ENCODE peak calls at places on chromosomes 2 and 18, in four cellular contexts. D is transverse colon, Y is A673, J is fibroblast of lung. T is an unnamed sample.

GRCh38 chr2:228957075-228957474 is 314.0 kb downstream of the PID1 start:
- DNase-seq in D (no peak), Y (no peak), J (no peak), T (no peak)

GRCh38 chr18:3726241-3726951 is 276.4 kb downstream of the TGIF1 start:
- DNase-seq in J (no peak), Y (no peak), D (no peak), T (no peak)

GRCh38 chr18:39274535-39274934 is 1708.9 kb upstream of the CELF4 start:
- DNase-seq in J (peak; percentile 49), Y (no peak), D (no peak), T (no peak)

GRCh38 chr18:69626643-69627242 is 226.1 kb downstream of the DOK6 start:
- DNase-seq in Y (no peak), J (no peak), D (no peak), T (no peak)

GRCh38 chr18:53375641-53376040 is 848.8 kb downstream of the MBD2 start:
- DNase-seq in Y (no peak), D (peak; percentile 7), J (no peak), T (no peak)

GRCh38 chr18:79567481-79568147 is 112.0 kb upstream of the CTDP1 start:
- DNase-seq in D (no peak), J (peak; percentile 76), Y (peak; percentile 11), T (no peak)

GRCh38 chr2:71238089-71238488 is 11.2 kb upstream of the PAIP2B start:
- DNase-seq in D (no peak), Y (no peak), J (no peak), T (no peak)

GRCh38 chr2:159755788-159756187 is 42.2 kb downstream of the CD302 start:
- DNase-seq in J (no peak), D (no peak), Y (no peak), T (no peak)

GRCh38 chr2:152635635-152636298 is 81.5 kb downstream of the PRPF40A start:
- DNase-seq in J (peak; percentile 65), Y (peak; percentile 68), D (peak; percentile 69), T (peak; percentile 52)

GRCh38 chr2:16554184-16554583 is 111.5 kb downstream of the CYRIA start:
- DNase-seq in Y (no peak), D (no peak), J (no peak), T (no peak)

GRCh38 chr2:60356346-60356745 is 197.1 kb downstream of the BCL11A start:
- DNase-seq in D (no peak), J (no peak), Y (no peak), T (no peak)

GRCh38 chr18:12253027-12253426 is 1.1 kb upstream of the CIDEA start:
- DNase-seq in Y (no peak), J (no peak), D (no peak), T (no peak)

GRCh38 chr18:12254820-12255511 is 805 bp downstream of the CIDEA start:
- DNase-seq in J (no peak), Y (no peak), D (no peak), T (no peak)

GRCh38 chr18:12255626-12256026 is 1.5 kb downstream of the CIDEA start:
- DNase-seq in D (no peak), Y (no peak), J (peak; percentile 13), T (no peak)

GRCh38 chr18:12253517-12254136 is 534 bp upstream of the CIDEA start:
- DNase-seq in J (no peak), Y (no peak), D (no peak), T (no peak)

GRCh38 chr18:12254137-12254819 is at the start of gene CIDEA:
- DNase-seq in Y (peak; percentile 58), J (no peak), D (no peak), T (no peak)
- H3K27me3 ChIP-seq in Y (peaks cover 47% of the 10 kb centered on the region), J (peaks cover 25% of the 10 kb centered on the region), D (peaks cover 37% of the 10 kb centered on the region), T (no peaks in the 10 kb centered on the region)

GRCh38 chr2:100413586-100413985 is 3.9 kb downstream of the CHST10 start:
- DNase-seq in D (no peak), Y (no peak), J (no peak), T (no peak)

GRCh38 chr2:100409975-100410647 is 7.4 kb downstream of the CHST10 start:
- DNase-seq in D (no peak), J (no peak), Y (no peak), T (no peak)

GRCh38 chr2:100409461-100409860 is 8.0 kb downstream of the CHST10 start:
- DNase-seq in J (no peak), D (no peak), Y (no peak), T (no peak)

GRCh38 chr2:100412866-100413265 is 4.6 kb downstream of the CHST10 start:
- DNase-seq in D (no peak), J (no peak), Y (no peak), T (no peak)

GRCh38 chr2:100411841-100412292 is 5.6 kb downstream of the CHST10 start:
- DNase-seq in Y (no peak), D (no peak), J (no peak), T (no peak)
- H3K4me1 ChIP-seq in Y (peaks cover 6% of the 10 kb centered on the region), D (peaks cover 6% of the 10 kb centered on the region), J (no peaks in the 10 kb centered on the region), T (peaks cover 4% of the 10 kb centered on the region)

GRCh38 chr2:134360750-134361487 is 107.0 kb downstream of the MGAT5 start:
- DNase-seq in D (no peak), Y (no peak), J (peak; percentile 25), T (no peak)
- H3K4me3 ChIP-seq in D (no peak overlapping the region), Y (no peak overlapping the region), J (no peak overlapping the region), T (no peak overlapping the region)

GRCh38 chr2:170822885-170823799 is 6.5 kb downstream of the GAD1 start:
- DNase-seq in D (no peak), J (no peak), Y (no peak), T (no peak)

GRCh38 chr2:170822292-170822884 is 5.7 kb downstream of the GAD1 start:
- DNase-seq in J (no peak), D (no peak), Y (peak; percentile 49), T (no peak)

GRCh38 chr2:170821631-170822291 is 5.1 kb downstream of the GAD1 start:
- DNase-seq in Y (no peak), J (no peak), D (no peak), T (no peak)

GRCh38 chr2:170823800-170824153 is 7.1 kb downstream of the GAD1 start:
- DNase-seq in D (no peak), Y (no peak), J (no peak), T (no peak)

DNA sequence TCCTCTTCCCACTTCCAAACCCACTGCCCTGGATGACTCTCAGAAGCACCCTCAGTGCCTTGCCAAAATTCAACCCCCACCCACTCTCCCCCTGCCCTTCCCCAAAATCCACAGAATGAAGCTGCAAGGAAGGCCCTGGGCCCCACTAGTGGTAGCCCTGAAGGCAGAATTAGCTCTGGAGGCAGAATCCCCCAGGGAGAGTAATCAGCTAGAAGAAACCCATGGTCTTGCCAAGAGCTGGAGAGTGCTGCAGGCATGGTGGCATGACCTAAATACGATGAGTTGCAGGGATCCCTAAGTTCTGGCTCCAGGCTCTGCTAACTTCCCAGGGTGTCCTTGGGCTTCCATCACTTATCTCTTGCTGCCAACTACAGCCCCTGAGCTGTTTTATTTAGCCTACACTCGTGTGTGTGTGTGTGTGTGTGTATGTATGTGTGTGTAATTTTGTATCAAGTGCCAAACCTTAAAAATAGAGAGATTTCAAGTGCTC is 7.9 kb downstream of the GAD1 start:
- DNase-seq in Y (peak; percentile 32), J (no peak), D (no peak), T (no peak)
- H3K27me3 ChIP-seq in Y (peaks cover 76% of the 10 kb centered on the region), J (peaks cover 62% of the 10 kb centered on the region), D (peaks cover 89% of the 10 kb centered on the region), T (no peaks in the 10 kb centered on the region)

GRCh38 chr2:42229949-42230348 is 60.8 kb downstream of the EML4 start:
- DNase-seq in J (no peak), D (no peak), Y (no peak), T (no peak)
- H3K4me1 ChIP-seq in J (peaks cover 2% of the 10 kb centered on the region), D (no peaks in the 10 kb centered on the region), Y (peaks cover 28% of the 10 kb centered on the region), T (peaks cover 6% of the 10 kb centered on the region)

DNA sequence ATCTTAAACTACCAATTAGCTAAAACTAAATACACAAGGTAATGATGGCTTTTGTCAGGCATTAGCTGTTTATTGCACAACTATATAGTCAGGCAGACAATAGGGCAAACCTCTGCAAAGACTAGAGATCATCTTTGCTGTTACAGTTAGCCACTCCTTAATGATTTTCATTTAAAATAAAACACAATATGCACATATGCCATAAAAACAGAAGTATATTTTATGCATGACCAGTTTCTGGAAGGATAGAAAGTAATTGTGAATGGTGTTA is 102.0 kb downstream of the CHN1 start:
- DNase-seq in D (no peak), J (no peak), Y (no peak), T (no peak)
- H3K4me3 ChIP-seq in D (no peak overlapping the region), J (no peak overlapping the region), Y (no peak overlapping the region), T (no peak overlapping the region)

GRCh38 chr18:48408727-48409590 is at the start of gene ZBTB7C:
- DNase-seq in D (peak; percentile 28), J (no peak), Y (peak; percentile 37), T (peak; percentile 68)

GRCh38 chr18:48407358-48407757 is 1.8 kb downstream of the ZBTB7C start:
- DNase-seq in Y (no peak), D (no peak), J (no peak), T (no peak)

GRCh38 chr18:48409591-48410094 is 460 bp upstream of the ZBTB7C start:
- DNase-seq in Y (peak; percentile 44), D (no peak), J (peak; percentile 23), T (peak; percentile 58)

GRCh38 chr18:48410095-48410920 is 1.1 kb upstream of the ZBTB7C start:
- DNase-seq in D (peak; percentile 91), Y (peak; percentile 87), J (peak; percentile 79), T (peak; percentile 96)

DNA sequence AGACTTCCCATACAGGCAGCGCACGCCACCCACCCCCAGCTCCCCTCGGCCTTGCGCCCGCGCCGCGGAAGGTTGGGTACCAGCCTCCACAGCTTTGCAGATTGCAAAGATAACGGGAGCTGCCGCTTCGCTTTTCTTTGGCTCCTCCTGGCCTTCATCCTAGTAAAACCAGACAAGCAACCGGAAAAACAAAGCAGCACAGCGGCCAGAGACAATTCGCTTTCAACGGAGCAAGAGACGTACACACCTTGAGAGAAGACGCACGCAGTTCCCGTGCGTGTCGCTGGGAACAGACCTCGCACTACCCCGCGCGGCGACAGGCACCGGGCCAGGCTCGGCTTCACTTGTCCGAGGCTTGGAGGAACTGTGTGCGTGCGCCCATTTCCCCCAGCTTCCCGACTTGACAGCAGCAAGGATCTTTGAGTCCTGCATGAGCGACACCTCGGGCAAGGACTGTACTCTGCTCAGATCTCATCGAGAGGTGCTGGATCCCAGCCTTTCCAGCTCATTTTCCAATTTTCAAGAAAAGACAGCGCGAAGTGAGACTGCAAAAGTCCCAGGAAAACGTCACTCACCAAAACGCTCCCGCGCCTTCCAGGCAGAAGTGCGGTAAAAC is 964 bp downstream of the ZBTB7C start:
- DNase-seq in Y (no peak), D (no peak), J (peak; percentile 13), T (no peak)
- H3K27me3 ChIP-seq in Y (peaks cover 63% of the 10 kb centered on the region), D (peaks cover 77% of the 10 kb centered on the region), J (peaks cover 30% of the 10 kb centered on the region), T (peaks cover 23% of the 10 kb centered on the region)

GRCh38 chr2:11123856-11124759 is 31.2 kb upstream of the SLC66A3 start:
- DNase-seq in D (peak; percentile 81), J (peak; percentile 51), Y (peak; percentile 63), T (peak; percentile 40)
- H3K4me1 ChIP-seq in D (no peaks in the 10 kb centered on the region), J (peaks cover 4% of the 10 kb centered on the region), Y (no peaks in the 10 kb centered on the region), T (no peaks in the 10 kb centered on the region)

GRCh38 chr2:126777620-126777978 is 121.1 kb upstream of the TEX51 start:
- DNase-seq in Y (no peak), J (no peak), D (no peak), T (no peak)
- H3K4me3 ChIP-seq in Y (peak overlapping the region; percentile 51), J (no peak overlapping the region), D (peak overlapping the region; percentile 72), T (no peak overlapping the region)

T was measured in Peyer's patch.